ENCODE peak calls at places on chromosomes 7 and 10, in six cellular contexts. G is OCI-LY7; Z is psoas muscle; Q is BE2C; Y is upper lobe of right lung; I is CD8-positive, alpha-beta T cell. F is an unnamed sample.

GRCh38 chr7:102326156-102326914 is 29.9 kb downstream of the SPDYE6 start:
- DNase-seq in Q (no peak), Z (no peak), G (no peak), I (no peak), Y (no peak), F (no peak)

GRCh38 chr7:145915679-145916078 is 200.9 kb upstream of the CNTNAP2 start:
- DNase-seq in I (no peak), G (no peak), Y (no peak), Q (no peak), Z (no peak), F (no peak)

GRCh38 chr10:96089670-96090462 is 40.2 kb upstream of the ZNF518A start:
- DNase-seq in G (peak), Z (peak), Y (peak), Q (peak), I (peak), F (no peak)

GRCh38 chr7:111029574-111030357 is 61.2 kb upstream of the LRRN3 start:
- DNase-seq in G (no peak), I (peak), Y (no peak), Z (no peak), Q (peak), F (no peak)

GRCh38 chr10:58157076-58157766 is 110.5 kb downstream of the IPMK start:
- DNase-seq in G (no peak), I (no peak), Y (no peak), Q (peak), Z (no peak), F (no peak)

GRCh38 chr10:46226232-46226631 is 60.6 kb upstream of the ANTXRL start:
- DNase-seq in Z (no peak), I (no peak), Y (peak), Q (no peak), G (no peak), F (peak)

GRCh38 chr10:27525819-27526218 is 21.7 kb downstream of the RAB18 start:
- DNase-seq in Y (no peak), Z (no peak), I (no peak), Q (no peak), G (no peak), F (no peak)

GRCh38 chr7:138952791-138953190 is 28.4 kb downstream of the KIAA1549 start:
- DNase-seq in I (no peak), G (no peak), Z (no peak), Y (no peak), Q (no peak), F (no peak)

GRCh38 chr10:44972874-44973306 is 5.7 kb downstream of the DEPP1 start:
- DNase-seq in Z (peak), I (no peak), Y (no peak), G (no peak), Q (peak), F (no peak)

GRCh38 chr10:30529373-30529998 is 95.5 kb downstream of the MAP3K8 start:
- DNase-seq in I (peak), Q (no peak), Y (peak), G (peak), Z (peak), F (no peak)

GRCh38 chr7:2539031-2540028 is 16.0 kb downstream of the BRAT1 start:
- DNase-seq in Q (no peak), Z (peak), G (no peak), Y (no peak), I (no peak), F (no peak)

GRCh38 chr10:31929260-31929985 is 792 bp upstream of the ARHGAP12 start:
- DNase-seq in Q (peak), G (peak), Z (peak), I (peak), Y (peak), F (peak)

GRCh38 chr10:72310636-72311035 is 36.9 kb downstream of the DDIT4 start:
- DNase-seq in Q (no peak), Z (peak), I (no peak), G (no peak), Y (no peak), F (no peak)

GRCh38 chr10:106439366-106439765 is 725.1 kb downstream of the SORCS1 start:
- DNase-seq in Y (no peak), Z (no peak), G (no peak), Q (no peak), I (no peak), F (no peak)

GRCh38 chr10:51806079-51806835 is 106.9 kb upstream of the CSTF2T start:
- DNase-seq in Z (no peak), Y (no peak), Q (no peak), I (no peak), G (no peak), F (no peak)

GRCh38 chr10:124916098-124916584 is 25.8 kb upstream of the ZRANB1 start:
- DNase-seq in Y (no peak), G (peak), Q (no peak), Z (no peak), I (no peak), F (no peak)

DNA sequence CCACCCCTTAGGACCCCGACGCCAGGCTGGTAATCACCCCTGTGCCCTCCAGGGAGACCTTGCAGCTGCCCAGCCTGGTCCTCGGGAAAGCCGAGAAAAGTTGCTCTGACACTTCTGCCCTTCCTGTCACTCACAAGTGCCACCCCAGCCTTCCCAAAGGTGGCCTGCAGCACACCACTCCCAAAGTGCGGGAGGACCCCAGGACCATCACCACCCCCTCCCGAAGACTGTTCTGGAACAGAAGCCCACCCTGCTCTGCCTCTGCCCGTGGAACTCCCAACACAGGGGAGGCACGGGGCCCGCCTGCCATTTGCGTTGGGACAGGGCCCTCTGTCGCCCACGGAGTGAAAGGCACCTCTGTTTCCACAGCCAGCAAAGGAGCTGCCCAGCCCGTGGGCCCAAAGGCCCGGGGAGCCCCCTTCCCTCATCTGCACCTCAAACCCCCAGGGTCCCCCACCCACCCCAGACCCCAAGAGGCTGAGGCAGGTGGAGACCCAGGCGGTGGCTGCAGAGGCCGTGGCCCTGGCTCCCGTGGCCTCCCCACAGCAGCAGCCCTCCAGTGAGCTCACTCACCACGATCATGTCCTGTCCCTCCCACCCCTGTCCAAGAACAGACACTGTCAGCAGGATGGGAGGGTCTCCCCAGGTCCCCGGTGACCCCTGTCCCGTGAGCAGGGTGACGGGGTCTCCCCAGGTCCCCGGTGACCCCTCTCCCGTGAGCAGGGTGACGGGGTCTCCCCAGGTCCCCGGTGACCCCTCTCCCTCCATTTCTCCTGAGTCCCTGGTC is 47.8 kb upstream of the PPP2R2D start:
- DNase-seq in Y (peak), Z (peak), I (no peak), G (no peak), Q (peak), F (no peak)
- TF ChIP-seq CTCF in Y (no peak), Z (no peak), I (no peak), G (no peak), Q (no peak), F (no peak)

GRCh38 chr7:44979481-44980392 is 922 bp upstream of the MYO1G start:
- DNase-seq in I (no peak), Z (no peak), Q (no peak), G (peak), Y (no peak), F (no peak)
- TF ChIP-seq CTCF in I (no peak), Z (no peak), Q (no peak), G (peak), Y (no peak), F (no peak)

GRCh38 chr10:22340362-22341189 is 4.7 kb upstream of the SPAG6 start:
- DNase-seq in Z (peak), G (peak), I (no peak), Q (peak), Y (peak), F (peak)
- TF ChIP-seq CTCF in Z (no peak), G (no peak), I (no peak), Q (no peak), Y (no peak), F (no peak)

DNA sequence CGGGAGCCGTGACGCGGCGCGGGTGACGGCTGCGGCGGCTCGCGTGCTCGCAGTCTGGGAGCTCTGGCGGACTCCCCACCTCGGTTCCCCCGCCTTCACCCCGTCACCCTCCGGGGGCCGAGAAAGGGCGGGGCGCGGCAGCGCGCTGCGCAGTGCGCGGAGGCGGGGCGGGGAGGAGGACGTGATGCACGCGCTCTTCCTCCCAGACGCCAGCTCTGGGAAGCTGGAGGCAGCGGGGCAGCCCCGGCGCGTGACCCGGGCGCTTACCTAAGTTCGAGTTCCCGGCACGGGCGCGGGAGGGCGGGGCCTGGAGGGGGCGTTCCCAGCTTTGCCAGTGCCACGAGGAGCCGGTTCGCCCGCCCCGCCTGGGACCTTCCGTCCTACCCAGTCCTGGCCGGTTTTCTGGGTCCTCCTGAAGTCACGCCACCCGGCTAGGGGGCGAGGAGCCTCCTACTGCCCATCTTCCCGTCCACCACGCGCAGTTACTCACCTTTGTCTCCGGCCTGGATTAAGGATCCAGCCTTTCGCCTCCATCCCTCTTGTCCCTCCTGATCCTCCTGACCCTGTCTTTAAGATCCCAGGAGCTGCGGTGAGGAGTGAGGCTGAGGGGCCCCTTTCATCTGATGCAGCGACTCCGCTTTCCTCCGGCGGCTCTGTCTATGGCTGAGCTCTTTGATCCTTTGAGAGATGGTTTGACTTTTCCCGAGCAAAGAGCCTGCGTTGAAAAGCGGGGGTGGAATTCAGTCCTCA is 443 bp upstream of the NAMPT start:
- DNase-seq in Z (peak), Q (peak), I (peak), Y (peak), G (peak), F (peak)
- TF ChIP-seq CTCF in Z (no peak), Q (no peak), I (no peak), Y (no peak), G (no peak), F (no peak)

GRCh38 chr10:36880898-36881297 is 244.5 kb upstream of the ANKRD30A start:
- DNase-seq in Q (no peak), G (peak), Y (no peak), Z (no peak), I (no peak), F (no peak)
- TF ChIP-seq CTCF in Q (peak), G (peak), Y (peak), Z (peak), I (no peak), F (peak)

GRCh38 chr7:155950898-155951553 is 138.8 kb upstream of the SHH start:
- DNase-seq in Q (no peak), I (no peak), Y (no peak), Z (no peak), G (no peak), F (no peak)

GRCh38 chr7:155953781-155954549 is 141.7 kb upstream of the SHH start:
- DNase-seq in Q (no peak), Z (no peak), Y (no peak), I (no peak), G (no peak), F (peak)

GRCh38 chr7:155953501-155953778 is 141.2 kb upstream of the SHH start:
- DNase-seq in Z (no peak), I (no peak), Y (no peak), G (no peak), Q (no peak), F (no peak)

GRCh38 chr7:155948845-155949244 is 136.6 kb upstream of the SHH start:
- DNase-seq in G (no peak), Z (no peak), Q (no peak), I (no peak), Y (no peak), F (no peak)

DNA sequence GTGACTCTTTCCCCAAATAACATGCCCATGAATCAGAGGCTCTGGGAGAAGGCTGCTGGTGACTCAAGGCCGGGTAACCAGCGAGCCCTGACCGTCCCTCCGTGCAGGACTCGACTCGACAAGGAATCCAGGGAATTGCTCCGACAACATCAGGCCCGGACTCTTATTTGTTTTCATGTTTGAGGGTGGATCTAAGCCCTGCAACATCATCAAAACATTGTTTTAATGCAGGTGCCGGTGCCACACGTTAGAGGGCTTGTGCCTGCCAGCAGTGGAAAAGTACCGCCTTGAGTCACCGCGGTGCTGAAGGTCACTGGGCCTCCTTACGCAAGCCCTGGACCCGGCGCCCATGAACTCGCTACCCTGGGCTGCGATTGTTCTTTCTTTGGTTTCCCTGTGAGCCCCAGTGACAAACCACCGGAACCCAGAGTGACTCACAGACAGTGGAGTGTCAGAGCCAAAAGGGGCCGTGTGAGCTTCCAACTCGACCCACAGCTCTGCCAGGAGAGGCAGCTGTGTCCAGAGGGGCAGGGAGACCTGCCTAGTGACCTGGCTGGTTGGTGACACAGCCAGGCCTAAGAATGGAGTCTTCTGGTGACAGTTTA is 139.4 kb upstream of the SHH start:
- DNase-seq in Q (no peak), G (no peak), Y (no peak), I (no peak), Z (no peak), F (no peak)
- TF ChIP-seq CTCF in Q (no peak), G (no peak), Y (no peak), I (no peak), Z (no peak), F (no peak)

DNA sequence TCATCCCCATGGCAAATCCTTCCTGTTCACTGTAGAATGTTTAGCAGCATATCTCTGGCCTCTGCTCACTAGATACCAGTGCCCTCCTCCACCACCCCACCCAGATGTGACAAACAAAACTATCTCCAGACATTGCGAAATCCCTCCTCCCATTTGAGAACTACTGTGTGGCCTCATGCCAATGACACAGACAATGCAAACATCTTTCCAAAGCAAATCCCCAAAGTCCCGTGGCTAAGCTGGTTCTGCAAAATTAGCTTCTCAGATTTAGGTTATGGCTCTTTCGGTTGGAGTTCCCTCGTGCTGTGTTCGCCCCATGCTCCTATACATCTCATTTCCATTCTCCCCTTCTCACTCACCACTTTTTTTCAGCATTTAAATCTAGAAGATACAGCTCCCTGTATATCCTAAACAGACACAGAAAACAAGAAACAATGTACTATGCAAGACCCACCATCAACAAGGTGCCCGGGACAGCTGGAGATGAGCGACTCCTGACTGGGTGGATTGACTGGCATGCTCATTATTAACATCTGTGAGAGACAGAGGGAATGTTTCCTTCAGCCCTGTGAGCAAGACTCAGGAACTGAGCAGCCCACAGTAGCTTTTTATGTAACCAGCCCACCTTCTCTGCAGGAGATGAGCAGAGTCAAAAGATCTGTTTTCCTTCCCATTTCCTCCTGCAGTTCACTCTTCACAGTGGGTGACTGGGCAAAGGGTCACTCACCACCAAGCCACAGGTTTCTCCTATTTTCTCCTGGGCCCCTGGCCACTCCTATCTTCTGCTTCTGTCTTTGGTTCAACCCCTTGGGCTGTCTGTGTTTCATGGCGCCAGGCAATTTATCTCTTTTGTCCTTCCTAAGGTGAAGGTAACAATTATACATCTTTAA is 225.7 kb upstream of the AOAH start:
- DNase-seq in Q (no peak), I (no peak), Z (no peak), G (no peak), Y (no peak), F (no peak)
- TF ChIP-seq CTCF in Q (no peak), I (no peak), Z (no peak), G (no peak), Y (no peak), F (no peak)

GRCh38 chr7:46134795-46135194 is 213.7 kb upstream of the IGFBP3 start:
- DNase-seq in I (no peak), Y (no peak), Z (no peak), G (no peak), Q (no peak), F (no peak)
- TF ChIP-seq CTCF in I (no peak), Y (no peak), Z (no peak), G (no peak), Q (no peak), F (no peak)

GRCh38 chr7:94906035-94906796 is 1.2 kb upstream of the PPP1R9A start:
- DNase-seq in Y (no peak), Z (no peak), I (no peak), Q (no peak), G (no peak), F (no peak)

GRCh38 chr7:94908204-94909022 is 1.0 kb downstream of the PPP1R9A start:
- DNase-seq in Y (peak), I (no peak), Q (no peak), Z (peak), G (no peak), F (peak)

GRCh38 chr7:94909023-94909466 is 1.7 kb downstream of the PPP1R9A start:
- DNase-seq in Z (no peak), Q (no peak), I (no peak), G (no peak), Y (no peak), F (no peak)

GRCh38 chr7:94907026-94907419 is 371 bp upstream of the PPP1R9A start:
- DNase-seq in Q (no peak), Y (no peak), I (no peak), G (no peak), Z (no peak), F (no peak)

GRCh38 chr7:94907420-94908203 is at the start of gene PPP1R9A:
- DNase-seq in Q (no peak), Y (peak), G (no peak), I (no peak), Z (peak), F (peak)
- TF ChIP-seq CTCF in Q (no peak), Y (peak), G (no peak), I (no peak), Z (peak), F (peak)